ENCODE peak calls at places on chromosomes 2 and 18, in eight cellular contexts. One of them, this sample, is unnamed.

GRCh38 chr2:219492575-219492974 is 6.1 kb upstream of the GMPPA start:
- DNase-seq in GM10248: no peak
- DNase-seq in GM12864: no peak
- DNase-seq in GM12865: peak; percentile 15
- DNase-seq in GM06990: no peak
- DNase-seq in WTC11: peak; percentile 81
- DNase-seq in fibroblast of villous mesenchyme: no peak
- DNase-seq in PC-9: no peak
- DNase-seq in this sample: no peak

GRCh38 chr2:109168080-109168479 is 39.1 kb downstream of the SH3RF3 start:
- DNase-seq in GM10248: no peak
- DNase-seq in GM12864: no peak
- DNase-seq in GM12865: no peak
- DNase-seq in GM06990: no peak
- DNase-seq in WTC11: no peak
- DNase-seq in fibroblast of villous mesenchyme: peak; percentile 61
- DNase-seq in PC-9: no peak
- DNase-seq in this sample: no peak

GRCh38 chr2:156333274-156333950 is 891 bp upstream of the NR4A2 start:
- DNase-seq in GM10248: no peak
- DNase-seq in GM12864: no peak
- DNase-seq in GM12865: peak; percentile 71
- DNase-seq in GM06990: peak; percentile 69
- DNase-seq in WTC11: no peak
- DNase-seq in fibroblast of villous mesenchyme: no peak
- DNase-seq in PC-9: no peak
- DNase-seq in this sample: peak; percentile 68

GRCh38 chr2:161115205-161115604 is 45.0 kb upstream of the TANK start:
- DNase-seq in GM10248: no peak
- DNase-seq in GM12864: no peak
- DNase-seq in GM12865: no peak
- DNase-seq in GM06990: no peak
- DNase-seq in WTC11: no peak
- DNase-seq in fibroblast of villous mesenchyme: no peak
- DNase-seq in PC-9: no peak
- DNase-seq in this sample: no peak

GRCh38 chr2:55165567-55165966 is 66.5 kb downstream of the CLHC1 start:
- DNase-seq in GM10248: no peak
- DNase-seq in GM12864: no peak
- DNase-seq in GM12865: no peak
- DNase-seq in GM06990: no peak
- DNase-seq in WTC11: no peak
- DNase-seq in fibroblast of villous mesenchyme: peak; percentile 47
- DNase-seq in PC-9: peak; percentile 72
- DNase-seq in this sample: no peak

GRCh38 chr18:72223733-72224132 is 320.4 kb downstream of the CBLN2 start:
- DNase-seq in GM10248: no peak
- DNase-seq in GM12864: no peak
- DNase-seq in GM12865: no peak
- DNase-seq in GM06990: no peak
- DNase-seq in WTC11: no peak
- DNase-seq in fibroblast of villous mesenchyme: no peak
- DNase-seq in PC-9: no peak
- DNase-seq in this sample: no peak

GRCh38 chr2:239439383-239440315 is 38.8 kb upstream of the HDAC4 start:
- DNase-seq in GM10248: no peak
- DNase-seq in GM12864: no peak
- DNase-seq in GM12865: no peak
- DNase-seq in GM06990: no peak
- DNase-seq in WTC11: no peak
- DNase-seq in fibroblast of villous mesenchyme: no peak
- DNase-seq in PC-9: no peak
- DNase-seq in this sample: no peak

GRCh38 chr2:230068658-230069080 is at the start of gene SLC16A14:
- DNase-seq in GM10248: peak; percentile 20
- DNase-seq in GM12864: no peak
- DNase-seq in GM12865: peak; percentile 28
- DNase-seq in GM06990: peak; percentile 61
- DNase-seq in WTC11: no peak
- DNase-seq in fibroblast of villous mesenchyme: peak; percentile 48
- DNase-seq in PC-9: no peak
- DNase-seq in this sample: peak; percentile 30

GRCh38 chr2:207330912-207331311 is 165.2 kb upstream of the KLF7 start:
- DNase-seq in GM10248: peak; percentile 29
- DNase-seq in GM12864: peak; percentile 96
- DNase-seq in GM12865: peak; percentile 95
- DNase-seq in GM06990: peak; percentile 73
- DNase-seq in WTC11: no peak
- DNase-seq in fibroblast of villous mesenchyme: peak; percentile 95
- DNase-seq in PC-9: peak; percentile 70
- DNase-seq in this sample: peak; percentile 45

GRCh38 chr2:144944506-144945230 is 424.7 kb upstream of the ZEB2 start:
- DNase-seq in GM10248: no peak
- DNase-seq in GM12864: no peak
- DNase-seq in GM12865: no peak
- DNase-seq in GM06990: no peak
- DNase-seq in WTC11: no peak
- DNase-seq in fibroblast of villous mesenchyme: no peak
- DNase-seq in PC-9: no peak
- DNase-seq in this sample: no peak

GRCh38 chr2:38940746-38941145 is 51.1 kb downstream of the ARHGEF33 start:
- DNase-seq in GM10248: no peak
- DNase-seq in GM12864: no peak
- DNase-seq in GM12865: no peak
- DNase-seq in GM06990: no peak
- DNase-seq in WTC11: no peak
- DNase-seq in fibroblast of villous mesenchyme: no peak
- DNase-seq in PC-9: no peak
- DNase-seq in this sample: no peak

GRCh38 chr2:106858810-106859209 is 27.2 kb downstream of the ST6GAL2 start:
- DNase-seq in GM10248: no peak
- DNase-seq in GM12864: no peak
- DNase-seq in GM12865: no peak
- DNase-seq in GM06990: no peak
- DNase-seq in WTC11: no peak
- DNase-seq in fibroblast of villous mesenchyme: no peak
- DNase-seq in PC-9: no peak
- DNase-seq in this sample: no peak

GRCh38 chr2:236021497-236022057 is 146.6 kb downstream of the GBX2 start:
- DNase-seq in GM10248: no peak
- DNase-seq in GM12864: no peak
- DNase-seq in GM12865: no peak
- DNase-seq in GM06990: no peak
- DNase-seq in WTC11: no peak
- DNase-seq in fibroblast of villous mesenchyme: peak; percentile 3
- DNase-seq in PC-9: no peak
- DNase-seq in this sample: no peak

GRCh38 chr18:48781041-48781989 is 169.4 kb downstream of the SMAD7 start:
- DNase-seq in GM10248: no peak
- DNase-seq in GM12864: no peak
- DNase-seq in GM12865: peak; percentile 24
- DNase-seq in GM06990: no peak
- DNase-seq in WTC11: peak; percentile 23
- DNase-seq in fibroblast of villous mesenchyme: peak; percentile 94
- DNase-seq in PC-9: no peak
- DNase-seq in this sample: no peak

GRCh38 chr18:50791599-50792438 is 28.0 kb downstream of the MRO start:
- DNase-seq in GM10248: no peak
- DNase-seq in GM12864: no peak
- DNase-seq in GM12865: no peak
- DNase-seq in GM06990: no peak
- DNase-seq in WTC11: no peak
- DNase-seq in fibroblast of villous mesenchyme: no peak
- DNase-seq in PC-9: no peak
- DNase-seq in this sample: no peak

GRCh38 chr18:6776193-6776592 is 46.7 kb downstream of the ARHGAP28 start:
- DNase-seq in GM10248: no peak
- DNase-seq in GM12864: no peak
- DNase-seq in GM12865: no peak
- DNase-seq in GM06990: no peak
- DNase-seq in WTC11: no peak
- DNase-seq in fibroblast of villous mesenchyme: peak; percentile 94
- DNase-seq in PC-9: no peak
- DNase-seq in this sample: no peak

GRCh38 chr18:36490907-36491306 is 193.4 kb downstream of the FHOD3 start:
- DNase-seq in GM10248: no peak
- DNase-seq in GM12864: no peak
- DNase-seq in GM12865: no peak
- DNase-seq in GM06990: no peak
- DNase-seq in WTC11: no peak
- DNase-seq in fibroblast of villous mesenchyme: no peak
- DNase-seq in PC-9: no peak
- DNase-seq in this sample: no peak
- TF ChIP-seq CTCF in GM10248: no peak
- TF ChIP-seq CTCF in GM12864: no peak
- TF ChIP-seq CTCF in GM12865: no peak
- TF ChIP-seq CTCF in GM06990: no peak
- TF ChIP-seq CTCF in WTC11: no peak
- TF ChIP-seq CTCF in fibroblast of villous mesenchyme: no peak
- TF ChIP-seq CTCF in PC-9: no peak
- TF ChIP-seq CTCF in this sample: no peak

DNA sequence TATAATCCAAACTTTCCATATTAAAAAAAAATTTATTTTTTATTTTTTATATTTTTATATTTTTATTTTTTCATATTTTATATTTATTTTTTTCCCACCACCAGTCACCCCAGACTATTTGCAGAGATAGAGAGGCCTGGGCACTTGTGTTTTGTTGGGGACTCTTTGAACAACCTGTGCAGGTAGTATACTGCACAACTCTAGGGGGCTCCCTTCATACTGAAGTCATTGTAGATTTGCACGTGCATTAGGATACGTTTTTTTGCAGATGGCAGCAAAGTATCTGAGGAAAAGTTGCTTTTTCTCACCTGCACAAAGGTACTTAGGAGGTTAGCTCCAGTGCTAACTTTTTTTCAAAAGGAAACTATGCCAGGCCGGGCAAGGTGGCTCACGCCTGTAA is 73.9 kb upstream of the TANC1 start:
- DNase-seq in GM10248: no peak
- DNase-seq in GM12864: no peak
- DNase-seq in GM12865: no peak
- DNase-seq in GM06990: no peak
- DNase-seq in WTC11: no peak
- DNase-seq in fibroblast of villous mesenchyme: no peak
- DNase-seq in PC-9: no peak
- DNase-seq in this sample: no peak
- TF ChIP-seq CTCF in GM10248: no peak
- TF ChIP-seq CTCF in GM12864: no peak
- TF ChIP-seq CTCF in GM12865: peak; percentile 6
- TF ChIP-seq CTCF in GM06990: no peak
- TF ChIP-seq CTCF in WTC11: no peak
- TF ChIP-seq CTCF in fibroblast of villous mesenchyme: no peak
- TF ChIP-seq CTCF in PC-9: no peak
- TF ChIP-seq CTCF in this sample: no peak

GRCh38 chr2:167258712-167259111 is 370.4 kb downstream of the XIRP2 start:
- DNase-seq in GM10248: no peak
- DNase-seq in GM12864: no peak
- DNase-seq in GM12865: no peak
- DNase-seq in GM06990: no peak
- DNase-seq in WTC11: no peak
- DNase-seq in fibroblast of villous mesenchyme: no peak
- DNase-seq in PC-9: no peak
- DNase-seq in this sample: no peak

GRCh38 chr2:167265722-167266121 is 377.4 kb downstream of the XIRP2 start:
- DNase-seq in GM10248: no peak
- DNase-seq in GM12864: no peak
- DNase-seq in GM12865: no peak
- DNase-seq in GM06990: no peak
- DNase-seq in WTC11: no peak
- DNase-seq in fibroblast of villous mesenchyme: no peak
- DNase-seq in PC-9: no peak
- DNase-seq in this sample: no peak

GRCh38 chr2:167265004-167265403 is 376.7 kb downstream of the XIRP2 start:
- DNase-seq in GM10248: no peak
- DNase-seq in GM12864: no peak
- DNase-seq in GM12865: no peak
- DNase-seq in GM06990: no peak
- DNase-seq in WTC11: no peak
- DNase-seq in fibroblast of villous mesenchyme: no peak
- DNase-seq in PC-9: no peak
- DNase-seq in this sample: no peak

DNA sequence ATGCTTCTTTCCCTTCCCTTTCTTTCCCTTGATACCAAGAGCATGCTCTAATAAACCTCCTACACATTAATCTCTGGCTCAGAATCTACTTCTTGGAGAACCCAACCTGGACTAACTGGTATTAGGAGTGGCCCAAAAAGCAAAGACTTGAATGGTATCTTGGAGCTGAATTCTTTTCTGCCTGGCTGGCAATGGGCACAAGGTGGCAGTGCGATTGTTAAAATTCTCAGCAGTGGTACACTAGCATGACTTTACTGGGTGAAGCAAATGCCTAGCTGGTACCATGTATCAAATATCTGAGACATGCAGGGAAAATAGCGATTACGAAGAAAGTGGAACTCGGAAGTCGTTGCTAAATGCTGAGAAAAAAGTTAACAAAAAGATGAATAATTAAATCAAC is 376.1 kb downstream of the XIRP2 start:
- DNase-seq in GM10248: no peak
- DNase-seq in GM12864: no peak
- DNase-seq in GM12865: peak; percentile 2
- DNase-seq in GM06990: no peak
- DNase-seq in WTC11: peak; percentile 43
- DNase-seq in fibroblast of villous mesenchyme: no peak
- DNase-seq in PC-9: no peak
- DNase-seq in this sample: no peak
- TF ChIP-seq CTCF in GM10248: no peak
- TF ChIP-seq CTCF in GM12864: peak; percentile 31
- TF ChIP-seq CTCF in GM12865: no peak
- TF ChIP-seq CTCF in GM06990: peak; percentile 13
- TF ChIP-seq CTCF in WTC11: no peak
- TF ChIP-seq CTCF in fibroblast of villous mesenchyme: peak; percentile 11
- TF ChIP-seq CTCF in PC-9: peak; percentile 22
- TF ChIP-seq CTCF in this sample: no peak

DNA sequence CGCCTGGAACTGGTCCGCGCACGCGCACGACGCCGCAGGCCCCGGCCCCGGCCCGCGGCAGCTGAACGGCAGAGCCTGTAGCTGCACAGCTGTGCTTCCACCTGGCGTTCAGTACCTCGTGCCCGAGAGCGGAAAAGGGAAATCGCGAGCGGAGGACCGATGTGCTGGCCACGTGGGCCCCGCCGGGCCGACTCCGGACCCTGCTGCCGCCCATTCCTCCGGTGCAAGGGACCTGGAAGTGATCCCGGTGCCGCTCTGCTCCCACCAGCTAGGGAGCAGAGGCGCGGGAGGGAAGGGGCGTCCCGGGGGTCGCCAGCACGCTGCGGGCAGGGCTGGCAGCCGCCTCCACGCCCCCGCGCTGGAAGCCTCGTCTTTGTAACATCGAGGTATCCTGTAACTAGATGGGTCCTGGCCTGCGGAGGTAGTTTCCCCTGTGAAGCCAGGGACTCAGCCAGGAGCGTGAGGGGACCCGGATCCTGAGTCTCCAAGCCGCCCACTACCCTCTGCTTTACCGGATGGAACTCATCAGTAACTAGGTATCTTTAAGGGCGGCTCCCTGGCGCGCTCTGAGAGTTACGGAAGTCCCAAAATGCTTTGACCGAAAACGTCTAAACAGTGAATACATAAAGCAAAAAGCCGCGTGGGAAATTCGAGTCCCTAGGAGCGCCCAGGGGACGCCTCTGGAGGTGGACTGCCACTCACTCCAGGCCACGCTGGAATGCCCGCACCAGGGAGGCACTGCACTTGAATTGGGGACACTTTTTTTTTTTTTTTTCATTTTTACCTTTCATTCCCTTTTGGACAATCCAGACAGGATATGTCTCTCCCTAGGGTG is 736 bp upstream of the ODC1 start:
- DNase-seq in GM10248: peak; percentile 53
- DNase-seq in GM12864: peak; percentile 76
- DNase-seq in GM12865: peak; percentile 98
- DNase-seq in GM06990: no peak
- DNase-seq in WTC11: peak; percentile 87
- DNase-seq in fibroblast of villous mesenchyme: peak; percentile 89
- DNase-seq in PC-9: peak; percentile 68
- DNase-seq in this sample: peak; percentile 63
- TF ChIP-seq CTCF in GM10248: peak; percentile 42
- TF ChIP-seq CTCF in GM12864: no peak
- TF ChIP-seq CTCF in GM12865: no peak
- TF ChIP-seq CTCF in GM06990: no peak
- TF ChIP-seq CTCF in WTC11: no peak
- TF ChIP-seq CTCF in fibroblast of villous mesenchyme: no peak
- TF ChIP-seq CTCF in PC-9: no peak
- TF ChIP-seq CTCF in this sample: peak; percentile 27